ENCODE peak calls at places on chromosomes 1 and 21, in nine cellular contexts. One of them, this sample, is unnamed.

GRCh38 chr1:162357681-162358266 is 18.9 kb downstream of the SPATA46 start:
- DNase-seq in CD8-positive, alpha-beta memory T cell: no peak
- DNase-seq in fibroblast of pulmonary artery: peak; percentile 63
- DNase-seq in fibroblast of mammary gland: peak; percentile 62
- DNase-seq in GM23338: peak; percentile 88
- DNase-seq in A549: peak; percentile 18
- DNase-seq in esophagus muscularis mucosa: no peak
- DNase-seq in astrocyte: no peak
- DNase-seq in H7: peak; percentile 85
- DNase-seq in this sample: no peak

GRCh38 chr1:200673952-200674823 is 4.5 kb upstream of the DDX59 start:
- DNase-seq in CD8-positive, alpha-beta memory T cell: no peak
- DNase-seq in fibroblast of pulmonary artery: peak; percentile 53
- DNase-seq in fibroblast of mammary gland: no peak
- DNase-seq in GM23338: no peak
- DNase-seq in A549: no peak
- DNase-seq in esophagus muscularis mucosa: no peak
- DNase-seq in astrocyte: no peak
- DNase-seq in H7: no peak
- DNase-seq in this sample: no peak

GRCh38 chr1:7441442-7441841 is 329.7 kb upstream of the VAMP3 start:
- DNase-seq in CD8-positive, alpha-beta memory T cell: no peak
- DNase-seq in fibroblast of pulmonary artery: no peak
- DNase-seq in fibroblast of mammary gland: no peak
- DNase-seq in GM23338: no peak
- DNase-seq in A549: no peak
- DNase-seq in esophagus muscularis mucosa: no peak
- DNase-seq in astrocyte: no peak
- DNase-seq in H7: no peak
- DNase-seq in this sample: no peak

GRCh38 chr1:220219865-220220698 is 52.2 kb downstream of the RAB3GAP2 start:
- DNase-seq in CD8-positive, alpha-beta memory T cell: no peak
- DNase-seq in fibroblast of pulmonary artery: no peak
- DNase-seq in fibroblast of mammary gland: no peak
- DNase-seq in GM23338: no peak
- DNase-seq in A549: no peak
- DNase-seq in esophagus muscularis mucosa: no peak
- DNase-seq in astrocyte: no peak
- DNase-seq in H7: no peak
- DNase-seq in this sample: no peak

GRCh38 chr1:231940721-231941120 is 314.1 kb downstream of the DISC1 start:
- DNase-seq in CD8-positive, alpha-beta memory T cell: no peak
- DNase-seq in fibroblast of pulmonary artery: no peak
- DNase-seq in fibroblast of mammary gland: no peak
- DNase-seq in GM23338: no peak
- DNase-seq in A549: no peak
- DNase-seq in esophagus muscularis mucosa: no peak
- DNase-seq in astrocyte: no peak
- DNase-seq in H7: no peak
- DNase-seq in this sample: no peak

GRCh38 chr1:193545171-193545570 is 358.8 kb upstream of the B3GALT2 start:
- DNase-seq in CD8-positive, alpha-beta memory T cell: no peak
- DNase-seq in fibroblast of pulmonary artery: no peak
- DNase-seq in fibroblast of mammary gland: no peak
- DNase-seq in GM23338: no peak
- DNase-seq in A549: no peak
- DNase-seq in esophagus muscularis mucosa: no peak
- DNase-seq in astrocyte: no peak
- DNase-seq in H7: no peak
- DNase-seq in this sample: no peak

GRCh38 chr1:177858222-177858894 is 111.5 kb downstream of the SEC16B start:
- DNase-seq in CD8-positive, alpha-beta memory T cell: no peak
- DNase-seq in fibroblast of pulmonary artery: peak; percentile 24
- DNase-seq in fibroblast of mammary gland: peak; percentile 58
- DNase-seq in GM23338: no peak
- DNase-seq in A549: no peak
- DNase-seq in esophagus muscularis mucosa: no peak
- DNase-seq in astrocyte: peak; percentile 9
- DNase-seq in H7: no peak
- DNase-seq in this sample: peak; percentile 83

GRCh38 chr1:178973671-178974091 is 52.0 kb upstream of the FAM20B start:
- DNase-seq in CD8-positive, alpha-beta memory T cell: no peak
- DNase-seq in fibroblast of pulmonary artery: no peak
- DNase-seq in fibroblast of mammary gland: peak; percentile 8
- DNase-seq in GM23338: peak; percentile 26
- DNase-seq in A549: no peak
- DNase-seq in esophagus muscularis mucosa: peak; percentile 86
- DNase-seq in astrocyte: peak; percentile 8
- DNase-seq in H7: no peak
- DNase-seq in this sample: peak; percentile 82

GRCh38 chr1:12244078-12244477 is 14.2 kb downstream of the VPS13D start:
- DNase-seq in CD8-positive, alpha-beta memory T cell: no peak
- DNase-seq in fibroblast of pulmonary artery: peak; percentile 40
- DNase-seq in fibroblast of mammary gland: peak; percentile 19
- DNase-seq in GM23338: peak; percentile 72
- DNase-seq in A549: peak; percentile 26
- DNase-seq in esophagus muscularis mucosa: no peak
- DNase-seq in astrocyte: no peak
- DNase-seq in H7: peak; percentile 64
- DNase-seq in this sample: no peak

GRCh38 chr21:39387461-39388037 is 38.7 kb upstream of the HMGN1 start:
- DNase-seq in CD8-positive, alpha-beta memory T cell: peak; percentile 88
- DNase-seq in fibroblast of pulmonary artery: peak; percentile 87
- DNase-seq in fibroblast of mammary gland: peak; percentile 83
- DNase-seq in GM23338: peak; percentile 96
- DNase-seq in A549: peak; percentile 82
- DNase-seq in esophagus muscularis mucosa: peak; percentile 96
- DNase-seq in astrocyte: peak; percentile 61
- DNase-seq in H7: peak; percentile 99
- DNase-seq in this sample: peak; percentile 97

GRCh38 chr1:112141301-112141700 is 151.8 kb upstream of the KCND3 start:
- DNase-seq in CD8-positive, alpha-beta memory T cell: no peak
- DNase-seq in fibroblast of pulmonary artery: no peak
- DNase-seq in fibroblast of mammary gland: no peak
- DNase-seq in GM23338: no peak
- DNase-seq in A549: no peak
- DNase-seq in esophagus muscularis mucosa: no peak
- DNase-seq in astrocyte: peak; percentile 36
- DNase-seq in H7: no peak
- DNase-seq in this sample: no peak

GRCh38 chr1:2438038-2438437 is 25.7 kb upstream of the PEX10 start:
- DNase-seq in CD8-positive, alpha-beta memory T cell: no peak
- DNase-seq in fibroblast of pulmonary artery: no peak
- DNase-seq in fibroblast of mammary gland: no peak
- DNase-seq in GM23338: no peak
- DNase-seq in A549: no peak
- DNase-seq in esophagus muscularis mucosa: no peak
- DNase-seq in astrocyte: no peak
- DNase-seq in H7: no peak
- DNase-seq in this sample: no peak

GRCh38 chr1:66300280-66300973 is 233.5 kb upstream of the SGIP1 start:
- DNase-seq in CD8-positive, alpha-beta memory T cell: no peak
- DNase-seq in fibroblast of pulmonary artery: peak; percentile 24
- DNase-seq in fibroblast of mammary gland: no peak
- DNase-seq in GM23338: no peak
- DNase-seq in A549: no peak
- DNase-seq in esophagus muscularis mucosa: no peak
- DNase-seq in astrocyte: no peak
- DNase-seq in H7: no peak
- DNase-seq in this sample: no peak

GRCh38 chr1:63903947-63904346 is 130.1 kb downstream of the ROR1 start:
- DNase-seq in CD8-positive, alpha-beta memory T cell: no peak
- DNase-seq in fibroblast of pulmonary artery: no peak
- DNase-seq in fibroblast of mammary gland: no peak
- DNase-seq in GM23338: no peak
- DNase-seq in A549: no peak
- DNase-seq in esophagus muscularis mucosa: no peak
- DNase-seq in astrocyte: no peak
- DNase-seq in H7: no peak
- DNase-seq in this sample: no peak

GRCh38 chr1:109208431-109208830 is 5.3 kb upstream of the SARS1 start:
- DNase-seq in CD8-positive, alpha-beta memory T cell: no peak
- DNase-seq in fibroblast of pulmonary artery: no peak
- DNase-seq in fibroblast of mammary gland: peak; percentile 62
- DNase-seq in GM23338: no peak
- DNase-seq in A549: no peak
- DNase-seq in esophagus muscularis mucosa: no peak
- DNase-seq in astrocyte: peak; percentile 21
- DNase-seq in H7: no peak
- DNase-seq in this sample: no peak

GRCh38 chr1:109206324-109206723 is 7.4 kb upstream of the SARS1 start:
- DNase-seq in CD8-positive, alpha-beta memory T cell: no peak
- DNase-seq in fibroblast of pulmonary artery: no peak
- DNase-seq in fibroblast of mammary gland: no peak
- DNase-seq in GM23338: no peak
- DNase-seq in A549: no peak
- DNase-seq in esophagus muscularis mucosa: no peak
- DNase-seq in astrocyte: no peak
- DNase-seq in H7: no peak
- DNase-seq in this sample: no peak

GRCh38 chr1:109207472-109208103 is 6.1 kb upstream of the SARS1 start:
- DNase-seq in CD8-positive, alpha-beta memory T cell: no peak
- DNase-seq in fibroblast of pulmonary artery: no peak
- DNase-seq in fibroblast of mammary gland: no peak
- DNase-seq in GM23338: no peak
- DNase-seq in A549: no peak
- DNase-seq in esophagus muscularis mucosa: no peak
- DNase-seq in astrocyte: no peak
- DNase-seq in H7: no peak
- DNase-seq in this sample: no peak

GRCh38 chr1:109210058-109210457 is 3.7 kb upstream of the SARS1 start:
- DNase-seq in CD8-positive, alpha-beta memory T cell: no peak
- DNase-seq in fibroblast of pulmonary artery: no peak
- DNase-seq in fibroblast of mammary gland: no peak
- DNase-seq in GM23338: no peak
- DNase-seq in A549: no peak
- DNase-seq in esophagus muscularis mucosa: no peak
- DNase-seq in astrocyte: no peak
- DNase-seq in H7: no peak
- DNase-seq in this sample: no peak

GRCh38 chr1:109208847-109209463 is 4.8 kb upstream of the SARS1 start:
- DNase-seq in CD8-positive, alpha-beta memory T cell: no peak
- DNase-seq in fibroblast of pulmonary artery: no peak
- DNase-seq in fibroblast of mammary gland: peak; percentile 65
- DNase-seq in GM23338: no peak
- DNase-seq in A549: no peak
- DNase-seq in esophagus muscularis mucosa: no peak
- DNase-seq in astrocyte: peak; percentile 26
- DNase-seq in H7: no peak
- DNase-seq in this sample: no peak
- H3K4me3 ChIP-seq in CD8-positive, alpha-beta memory T cell: no peak overlapping the region
- H3K4me3 ChIP-seq in fibroblast of pulmonary artery: peak overlapping the region; percentile 11
- H3K4me3 ChIP-seq in fibroblast of mammary gland: peak overlapping the region; percentile 24
- H3K4me3 ChIP-seq in GM23338: no peak overlapping the region
- H3K4me3 ChIP-seq in A549: no peak overlapping the region
- H3K4me3 ChIP-seq in esophagus muscularis mucosa: no peak overlapping the region
- H3K4me3 ChIP-seq in astrocyte: no peak overlapping the region
- H3K4me3 ChIP-seq in H7: no peak overlapping the region
- H3K4me3 ChIP-seq in this sample: no peak overlapping the region

DNA sequence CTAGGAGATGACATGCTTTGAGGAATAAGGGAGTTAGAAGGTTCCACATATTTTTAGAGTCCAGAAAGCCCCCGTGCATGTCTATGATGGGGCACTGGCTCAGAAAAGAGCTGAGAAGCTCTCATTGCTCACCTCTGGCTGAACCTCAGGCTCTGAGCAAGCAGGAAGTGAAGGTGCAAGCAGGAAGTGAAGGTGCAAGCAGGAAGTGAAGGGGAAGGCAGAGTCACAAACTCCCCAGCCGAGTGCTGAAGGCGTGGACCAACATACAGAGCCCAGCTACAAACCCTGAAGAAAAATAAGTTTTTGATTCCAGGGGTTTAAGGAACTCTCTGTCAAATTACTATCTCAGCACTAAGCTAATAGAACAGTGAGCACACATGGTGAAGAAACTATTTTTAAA is 7.0 kb downstream of the KRTAP10-8 start:
- DNase-seq in CD8-positive, alpha-beta memory T cell: peak; percentile 74
- DNase-seq in fibroblast of pulmonary artery: no peak
- DNase-seq in fibroblast of mammary gland: no peak
- DNase-seq in GM23338: no peak
- DNase-seq in A549: no peak
- DNase-seq in esophagus muscularis mucosa: peak; percentile 72
- DNase-seq in astrocyte: no peak
- DNase-seq in H7: no peak
- DNase-seq in this sample: no peak
- H3K4me3 ChIP-seq in CD8-positive, alpha-beta memory T cell: peak overlapping the region; percentile 5
- H3K4me3 ChIP-seq in fibroblast of pulmonary artery: no peak overlapping the region
- H3K4me3 ChIP-seq in fibroblast of mammary gland: no peak overlapping the region
- H3K4me3 ChIP-seq in GM23338: no peak overlapping the region
- H3K4me3 ChIP-seq in A549: no peak overlapping the region
- H3K4me3 ChIP-seq in esophagus muscularis mucosa: no peak overlapping the region
- H3K4me3 ChIP-seq in astrocyte: no peak overlapping the region
- H3K4me3 ChIP-seq in H7: no peak overlapping the region
- H3K4me3 ChIP-seq in this sample: no peak overlapping the region

DNA sequence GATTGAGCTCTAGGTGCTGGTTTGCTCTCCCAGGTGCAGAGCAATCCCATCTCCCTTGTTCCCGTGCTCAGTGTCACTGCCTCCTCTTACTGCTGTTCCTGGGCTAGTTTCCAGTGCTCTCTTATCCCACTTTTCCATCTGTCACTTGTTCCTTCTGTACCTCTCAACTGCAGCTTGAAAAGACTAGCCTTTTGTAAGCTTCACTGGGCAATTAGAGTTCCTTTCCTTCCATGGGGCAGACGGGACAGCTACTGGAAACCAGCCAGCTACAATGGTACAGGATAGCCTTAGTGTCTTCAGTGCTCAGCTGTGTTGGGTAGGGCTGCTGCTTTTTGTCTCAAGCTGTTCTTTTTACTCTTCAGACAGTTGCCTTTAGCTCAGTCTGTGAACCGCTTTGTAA is 31.6 kb downstream of the AGT start:
- DNase-seq in CD8-positive, alpha-beta memory T cell: no peak
- DNase-seq in fibroblast of pulmonary artery: peak; percentile 4
- DNase-seq in fibroblast of mammary gland: no peak
- DNase-seq in GM23338: no peak
- DNase-seq in A549: no peak
- DNase-seq in esophagus muscularis mucosa: no peak
- DNase-seq in astrocyte: no peak
- DNase-seq in H7: no peak
- DNase-seq in this sample: no peak
- H3K4me3 ChIP-seq in CD8-positive, alpha-beta memory T cell: no peak overlapping the region
- H3K4me3 ChIP-seq in fibroblast of pulmonary artery: no peak overlapping the region
- H3K4me3 ChIP-seq in fibroblast of mammary gland: no peak overlapping the region
- H3K4me3 ChIP-seq in GM23338: no peak overlapping the region
- H3K4me3 ChIP-seq in A549: no peak overlapping the region
- H3K4me3 ChIP-seq in esophagus muscularis mucosa: no peak overlapping the region
- H3K4me3 ChIP-seq in astrocyte: no peak overlapping the region
- H3K4me3 ChIP-seq in H7: no peak overlapping the region
- H3K4me3 ChIP-seq in this sample: no peak overlapping the region

GRCh38 chr1:1208713-1209433 is 2.5 kb upstream of the TNFRSF18 start:
- DNase-seq in CD8-positive, alpha-beta memory T cell: no peak
- DNase-seq in fibroblast of pulmonary artery: no peak
- DNase-seq in fibroblast of mammary gland: peak; percentile 66
- DNase-seq in GM23338: peak; percentile 0
- DNase-seq in A549: no peak
- DNase-seq in esophagus muscularis mucosa: no peak
- DNase-seq in astrocyte: peak; percentile 21
- DNase-seq in H7: peak; percentile 78
- DNase-seq in this sample: peak; percentile 86
- H3K4me3 ChIP-seq in CD8-positive, alpha-beta memory T cell: no peak overlapping the region
- H3K4me3 ChIP-seq in fibroblast of pulmonary artery: no peak overlapping the region
- H3K4me3 ChIP-seq in fibroblast of mammary gland: no peak overlapping the region
- H3K4me3 ChIP-seq in GM23338: no peak overlapping the region
- H3K4me3 ChIP-seq in A549: no peak overlapping the region
- H3K4me3 ChIP-seq in esophagus muscularis mucosa: no peak overlapping the region
- H3K4me3 ChIP-seq in astrocyte: no peak overlapping the region
- H3K4me3 ChIP-seq in H7: no peak overlapping the region
- H3K4me3 ChIP-seq in this sample: no peak overlapping the region

This sample was measured in DND-41.